ENCODE peak calls at places on chromosomes 12 and 14, in ten cellular contexts. X, T, A, G, E, I, U, N, W and B are unnamed samples. For H3K4me1 and H3K9me3, the result is how much of the 10 kb centered on the place peaks cover.

GRCh38 chr14:104301731-104302460 is 163.5 kb downstream of the KIF26A start:
- DNase-seq in U (no peak), W (no peak), I (no peak), G (no peak), E (no peak), N (no peak), T (peak), X (no peak), A (no peak), B (no peak)

GRCh38 chr14:93023039-93023438 is 92.7 kb downstream of the ITPK1 start:
- DNase-seq in X (no peak), E (no peak), N (no peak), A (no peak), U (no peak), T (no peak), W (peak), G (no peak), I (no peak), B (no peak)

GRCh38 chr12:53186745-53187144 is 6.0 kb upstream of the CSAD start:
- DNase-seq in W (no peak), I (no peak), U (no peak), E (no peak), G (peak), T (no peak), N (no peak), X (no peak), A (no peak), B (no peak)

GRCh38 chr12:115337693-115338543 is 653.9 kb upstream of the TBX3 start:
- DNase-seq in U (peak), W (peak), E (no peak), A (no peak), G (no peak), X (no peak), T (peak), I (no peak), N (peak), B (no peak)

GRCh38 chr14:31263485-31264133 is 56.0 kb upstream of the HECTD1 start:
- DNase-seq in X (no peak), A (no peak), I (no peak), U (no peak), E (no peak), T (no peak), W (peak), N (no peak), G (peak), B (no peak)

GRCh38 chr12:106898001-106898966 is 57.4 kb upstream of the TMEM263 start:
- DNase-seq in E (no peak), U (peak), N (no peak), A (no peak), I (no peak), T (no peak), X (no peak), G (no peak), W (no peak), B (no peak)

GRCh38 chr14:98808494-98809407 is 463.2 kb downstream of the BCL11B start:
- DNase-seq in G (peak), U (no peak), I (no peak), N (no peak), T (no peak), W (no peak), E (no peak), A (no peak), X (no peak), B (no peak)

GRCh38 chr14:28785096-28785952 is 18.7 kb downstream of the FOXG1 start:
- DNase-seq in U (no peak), E (no peak), A (no peak), T (no peak), I (no peak), N (no peak), G (no peak), W (no peak), X (no peak), B (no peak)

GRCh38 chr14:53509845-53510244 is 356.7 kb upstream of the DDHD1 start:
- DNase-seq in E (no peak), A (no peak), T (peak), U (peak), X (no peak), I (no peak), W (no peak), G (no peak), N (peak), B (no peak)

GRCh38 chr12:31007636-31008175 is 66.0 kb upstream of the DDX11 start:
- DNase-seq in I (no peak), E (no peak), A (no peak), W (no peak), G (no peak), T (no peak), X (peak), N (no peak), U (no peak), B (no peak)

GRCh38 chr12:115963030-115963480 is 314.4 kb downstream of the MED13L start:
- DNase-seq in A (no peak), W (no peak), E (no peak), U (no peak), I (no peak), G (peak), X (no peak), T (no peak), N (no peak), B (no peak)

GRCh38 chr14:89252887-89253532 is 164.0 kb downstream of the FOXN3 start:
- DNase-seq in T (no peak), N (no peak), U (no peak), G (peak), A (no peak), X (no peak), W (no peak), I (no peak), E (no peak), B (no peak)

GRCh38 chr14:32370720-32371119 is 41.6 kb downstream of the AKAP6 start:
- DNase-seq in U (no peak), I (no peak), T (no peak), G (no peak), E (no peak), W (peak), N (no peak), X (no peak), A (no peak), B (no peak)

GRCh38 chr14:104416383-104416782 is 163.2 kb upstream of the C14orf180 start:
- DNase-seq in I (no peak), N (no peak), W (no peak), G (no peak), T (no peak), U (no peak), A (no peak), E (no peak), X (no peak), B (no peak)

GRCh38 chr12:49377386-49377785 is 10.1 kb downstream of the SPATS2 start:
- DNase-seq in U (no peak), A (no peak), W (no peak), I (no peak), X (no peak), G (no peak), N (no peak), E (no peak), T (no peak), B (no peak)

GRCh38 chr12:107894589-107894988 is 120.1 kb downstream of the ASCL4 start:
- DNase-seq in T (no peak), I (no peak), X (no peak), U (no peak), E (no peak), W (no peak), G (no peak), A (no peak), N (no peak), B (no peak)

GRCh38 chr14:22084393-22085281 is 411.0 kb upstream of the OR4E1 start:
- DNase-seq in I (peak), T (no peak), G (peak), N (no peak), X (no peak), W (peak), E (peak), A (peak), U (peak), B (peak)

GRCh38 chr14:35814371-35815005 is 5.4 kb upstream of the RALGAPA1 start:
- DNase-seq in X (no peak), G (peak), N (no peak), U (peak), E (peak), T (peak), W (peak), I (peak), A (peak), B (peak)

GRCh38 chr12:23055004-23055403 is 430.0 kb downstream of the ETNK1 start:
- DNase-seq in U (peak), I (peak), X (no peak), G (peak), E (no peak), N (no peak), W (peak), A (peak), T (no peak), B (no peak)

GRCh38 chr12:45615268-45615667 is 114.2 kb upstream of the ARID2 start:
- DNase-seq in I (no peak), X (no peak), A (no peak), U (no peak), G (no peak), W (no peak), E (no peak), N (no peak), T (no peak), B (no peak)

GRCh38 chr12:630656-631632 is 32.3 kb downstream of the NINJ2 start:
- DNase-seq in U (no peak), X (peak), N (no peak), W (no peak), T (peak), I (peak), G (peak), A (no peak), E (peak), B (no peak)

GRCh38 chr12:54021006-54021405 is 7.2 kb upstream of the HOXC6 start:
- DNase-seq in W (no peak), E (no peak), X (no peak), U (no peak), N (no peak), G (no peak), T (no peak), A (no peak), I (no peak), B (no peak)

GRCh38 chr12:48946206-48946605 is 11.1 kb downstream of the ARF3 start:
- DNase-seq in E (no peak), I (no peak), G (no peak), A (no peak), U (peak), N (no peak), X (no peak), T (no peak), W (no peak), B (no peak)

GRCh38 chr12:132275110-132275531 is 54.3 kb downstream of the GALNT9 start:
- DNase-seq in W (peak), N (no peak), E (no peak), X (no peak), U (peak), G (no peak), T (no peak), A (peak), I (no peak), B (no peak)

GRCh38 chr14:22276913-22277816 is 311.9 kb downstream of the DAD1 start:
- DNase-seq in X (no peak), G (no peak), W (peak), I (no peak), A (no peak), U (no peak), N (no peak), E (no peak), T (no peak), B (no peak)

GRCh38 chr14:90400904-90401561 is 4.2 kb downstream of the CALM1 start:
- DNase-seq in G (no peak), U (no peak), I (no peak), T (no peak), N (no peak), W (no peak), E (no peak), A (no peak), X (no peak), B (no peak)

GRCh38 chr14:90402009-90402408 is 5.2 kb downstream of the CALM1 start:
- DNase-seq in U (no peak), N (no peak), A (no peak), E (peak), T (no peak), G (no peak), X (no peak), W (no peak), I (no peak), B (no peak)

GRCh38 chr14:90405755-90406154 is 8.9 kb downstream of the CALM1 start:
- DNase-seq in N (no peak), T (no peak), G (no peak), A (no peak), U (no peak), E (no peak), I (no peak), X (no peak), W (no peak), B (no peak)

GRCh38 chr14:90405101-90405500 is 8.3 kb downstream of the CALM1 start:
- DNase-seq in A (no peak), E (no peak), X (no peak), G (no peak), T (no peak), W (no peak), I (no peak), U (no peak), N (no peak), B (no peak)

DNA sequence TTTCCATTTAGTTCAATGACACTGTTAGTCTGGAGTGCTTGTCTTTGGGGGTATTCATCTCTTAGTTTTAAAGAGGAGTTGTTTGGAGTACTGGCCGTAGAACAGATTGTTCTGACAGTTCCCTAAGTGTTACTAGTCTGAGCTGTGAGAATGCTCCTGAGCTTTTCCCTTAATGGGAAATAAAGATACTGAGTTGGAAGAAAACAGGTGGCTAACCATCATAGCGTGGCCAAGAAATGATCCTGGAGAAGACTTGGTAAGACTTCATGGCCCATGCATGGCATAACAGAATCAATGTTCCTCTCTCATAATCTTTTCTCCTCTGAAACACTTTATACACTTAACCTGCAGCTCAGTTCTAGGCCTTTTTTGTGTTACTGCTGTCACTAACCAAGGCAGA is 6.2 kb downstream of the CALM1 start:
- DNase-seq in N (no peak), T (no peak), X (no peak), I (no peak), A (no peak), E (no peak), W (no peak), G (no peak), U (no peak), B (no peak)
- H3K4me1 ChIP-seq in N (under half), T (under half), X (under half), I (under half), A (under half), E (under half), W (under half), G (under half), U (under half), B (under half)

DNA sequence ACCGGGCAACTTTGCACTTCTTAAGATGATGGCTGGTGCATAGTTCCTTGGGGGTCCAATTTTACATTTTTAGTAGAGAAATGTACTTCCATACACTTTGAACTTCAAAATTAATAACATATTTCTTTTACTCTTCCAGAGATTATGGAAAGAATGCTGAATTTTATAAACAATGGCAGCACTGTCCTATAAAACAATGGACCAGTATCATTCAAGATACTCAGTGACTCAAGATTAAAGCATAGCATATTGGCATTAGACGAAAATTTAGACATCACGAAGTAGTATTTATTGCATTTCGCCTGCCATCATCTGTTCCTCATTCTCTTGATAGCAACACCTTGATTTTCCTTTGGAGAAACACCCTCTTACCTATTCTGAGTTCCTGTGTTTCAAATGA is 118.3 kb upstream of the ATF7IP start:
- DNase-seq in G (no peak), X (no peak), A (no peak), T (no peak), W (no peak), E (no peak), N (no peak), I (no peak), U (no peak), B (no peak)
- H3K9me3 ChIP-seq in G (under half), X (under half), A (under half), T (under half), W (under half), E (under half), N (under half), I (under half), U (under half), B (under half)

GRCh38 chr12:121775501-121775900 is 18.0 kb downstream of the RHOF start:
- DNase-seq in X (no peak), A (no peak), I (no peak), N (no peak), E (no peak), T (no peak), G (no peak), W (no peak), U (no peak), B (no peak)

GRCh38 chr12:121770388-121770787 is 23.1 kb downstream of the RHOF start:
- DNase-seq in X (no peak), I (no peak), G (no peak), E (no peak), T (no peak), A (no peak), N (no peak), W (no peak), U (no peak), B (no peak)

GRCh38 chr12:121774968-121775474 is 18.5 kb downstream of the RHOF start:
- DNase-seq in N (no peak), A (no peak), T (no peak), E (no peak), W (no peak), U (no peak), G (no peak), X (no peak), I (no peak), B (no peak)

GRCh38 chr12:121770802-121771625 is 22.5 kb downstream of the RHOF start:
- DNase-seq in A (no peak), U (no peak), W (no peak), I (no peak), T (no peak), X (no peak), G (no peak), E (no peak), N (no peak), B (no peak)

GRCh38 chr12:121773011-121773777 is 20.3 kb downstream of the RHOF start:
- DNase-seq in E (peak), T (peak), N (no peak), X (peak), U (peak), G (peak), W (peak), I (peak), A (no peak), B (peak)
- H3K4me3 ChIP-seq in E (no peak), T (no peak), N (no peak), X (no peak), U (no peak), G (no peak), W (no peak), I (no peak), A (no peak), B (no peak)

DNA sequence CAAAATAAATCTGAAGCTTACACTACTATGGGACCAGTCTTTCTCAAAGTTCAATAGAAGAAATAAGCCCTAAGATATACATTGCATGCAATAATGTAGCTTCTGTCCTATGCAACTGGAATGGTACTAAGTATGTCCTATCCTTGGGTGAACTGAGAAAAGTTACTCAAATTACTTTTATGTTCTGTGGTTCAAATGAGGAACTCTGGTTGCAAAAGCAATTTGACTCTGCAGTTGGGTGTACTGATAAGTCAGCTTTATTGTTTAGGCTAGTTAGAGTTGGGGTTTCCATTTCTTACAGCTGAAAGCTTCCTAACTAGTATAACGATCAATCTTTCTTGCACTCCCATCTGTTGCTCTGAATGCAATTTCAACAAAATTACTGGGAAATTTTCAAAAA is 29.2 kb downstream of the GPR135 start:
- DNase-seq in G (no peak), T (no peak), W (no peak), I (no peak), N (no peak), E (no peak), A (no peak), X (no peak), U (no peak), B (no peak)
- H3K4me1 ChIP-seq in G (under half), T (under half), W (under half), I (under half), N (under half), E (under half), A (under half), X (under half), U (under half), B (under half)

GRCh38 chr12:111024205-111024794 is 103.9 kb upstream of the MYL2 start:
- DNase-seq in N (no peak), E (peak), X (peak), I (peak), U (peak), T (peak), W (peak), A (peak), G (peak), B (no peak)

GRCh38 chr12:111027431-111027830 is 107.1 kb upstream of the MYL2 start:
- DNase-seq in I (no peak), A (no peak), N (no peak), W (no peak), E (no peak), U (no peak), G (no peak), X (no peak), T (no peak), B (no peak)

GRCh38 chr12:111025792-111026430 is 105.5 kb upstream of the MYL2 start:
- DNase-seq in N (no peak), U (no peak), A (no peak), E (no peak), X (no peak), W (no peak), T (no peak), I (no peak), G (no peak), B (no peak)

GRCh38 chr12:111022386-111022785 is 102.0 kb upstream of the MYL2 start:
- DNase-seq in U (no peak), G (no peak), N (no peak), E (no peak), A (no peak), I (no peak), T (no peak), W (no peak), X (no peak), B (no peak)

DNA sequence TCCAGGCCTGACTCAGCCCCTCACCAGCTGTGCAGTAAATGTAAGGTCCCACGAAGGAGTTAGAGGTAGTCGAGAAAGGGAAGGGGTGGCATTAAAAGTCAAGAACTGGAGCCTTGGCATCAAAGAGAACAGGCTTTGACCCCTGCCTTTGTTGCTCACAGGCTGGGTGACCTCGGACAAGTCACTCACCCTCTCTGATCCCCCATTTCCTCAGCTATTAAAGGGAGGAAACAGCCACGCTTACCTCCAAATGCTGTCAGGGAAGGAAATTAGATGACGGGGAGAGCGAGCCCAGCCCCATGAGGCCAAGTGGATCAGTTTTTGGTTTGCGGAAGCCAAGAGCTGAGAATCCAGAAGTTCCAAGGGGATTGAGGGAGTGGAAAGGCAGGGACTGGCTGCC is 104.9 kb upstream of the MYL2 start:
- DNase-seq in X (no peak), I (no peak), W (no peak), U (no peak), T (no peak), A (no peak), E (no peak), G (no peak), N (no peak), B (no peak)
- H3K9me3 ChIP-seq in X (under half), I (under half), W (under half), U (under half), T (under half), A (under half), E (under half), G (under half), N (under half), B (under half)

GRCh38 chr12:127054531-127054930 is 1212.4 kb upstream of the TMEM132C start:
- DNase-seq in U (no peak), I (no peak), X (no peak), T (no peak), N (no peak), A (no peak), G (peak), W (no peak), E (no peak), B (no peak)

GRCh38 chr12:127051139-127051538 is 1215.8 kb upstream of the TMEM132C start:
- DNase-seq in E (no peak), I (no peak), A (no peak), U (no peak), X (no peak), N (no peak), T (no peak), G (no peak), W (no peak), B (no peak)

GRCh38 chr12:127052491-127053232 is 1214.3 kb upstream of the TMEM132C start:
- DNase-seq in I (no peak), N (no peak), A (no peak), W (peak), T (no peak), X (no peak), U (no peak), E (no peak), G (no peak), B (no peak)
- H3K4me3 ChIP-seq in I (no peak), N (no peak), A (no peak), W (peak), T (no peak), X (no peak), U (no peak), E (no peak), G (no peak), B (no peak)